ENCODE peak calls at places on chromosomes 7 and 10, in five cellular contexts. K, P, U, X and R are unnamed samples.
A peak's percentile ranks its signal among the peaks of the same experiment; 100 is the strongest.

GRCh38 chr7:158302274-158303070 is 285.2 kb downstream of the PTPRN2 start:
- DNase-seq in X (no peak), P (no peak), U (no peak), K (no peak), R (peak; percentile 13)

GRCh38 chr10:132036153-132036886 is 29.4 kb upstream of the JAKMIP3 start:
- DNase-seq in K (no peak), U (no peak), P (no peak), X (no peak), R (no peak)

GRCh38 chr7:42843209-42843800 is 68.6 kb downstream of the C7orf25 start:
- DNase-seq in X (no peak), P (no peak), U (peak; percentile 27), K (peak; percentile 55), R (peak; percentile 40)

GRCh38 chr10:77248104-77248503 is 389.5 kb downstream of the KCNMA1 start:
- DNase-seq in P (no peak), X (no peak), U (no peak), K (no peak), R (no peak)

GRCh38 chr7:112550468-112551060 is 69.8 kb downstream of the LSMEM1 start:
- DNase-seq in P (no peak), X (peak; percentile 7), U (peak; percentile 34), K (peak; percentile 83), R (no peak)

GRCh38 chr10:96118604-96119450 is 11.3 kb upstream of the ZNF518A start:
- DNase-seq in X (no peak), K (no peak), P (peak; percentile 2), U (no peak), R (no peak)

GRCh38 chr10:6056411-6057135 is 5.6 kb downstream of the IL2RA start:
- DNase-seq in X (no peak), K (no peak), U (no peak), P (no peak), R (peak; percentile 10)

GRCh38 chr7:134480730-134481129 is 21.8 kb upstream of the AKR1B1 start:
- DNase-seq in P (no peak), X (no peak), U (peak; percentile 58), K (peak; percentile 35), R (no peak)

GRCh38 chr7:33986951-33987948 is 81.9 kb downstream of the BMPER start:
- DNase-seq in U (peak; percentile 99), X (no peak), K (peak; percentile 99), P (peak; percentile 14), R (no peak)

GRCh38 chr10:21355591-21356011 is 169.9 kb downstream of the SKIDA1 start:
- DNase-seq in X (no peak), U (no peak), K (peak; percentile 39), P (no peak), R (no peak)

GRCh38 chr7:127582361-127582760 is 3.0 kb downstream of the GCC1 start:
- DNase-seq in X (no peak), P (no peak), K (peak; percentile 30), U (no peak), R (peak; percentile 60)

GRCh38 chr7:47266131-47266706 is 315.7 kb downstream of the TNS3 start:
- DNase-seq in P (no peak), X (peak; percentile 3), K (peak; percentile 75), U (peak; percentile 80), R (peak; percentile 63)

GRCh38 chr7:51243631-51244030 is 73.0 kb downstream of the COBL start:
- DNase-seq in X (no peak), P (no peak), K (no peak), U (no peak), R (no peak)

GRCh38 chr10:117743517-117743916 is 201.0 kb downstream of the EMX2 start:
- DNase-seq in X (no peak), U (no peak), P (no peak), K (no peak), R (no peak)

GRCh38 chr10:110495731-110496552 is 1.8 kb upstream of the DUSP5 start:
- DNase-seq in K (peak; percentile 92), U (peak; percentile 83), X (peak; percentile 34), P (no peak), R (peak; percentile 29)

GRCh38 chr10:45461034-45461433 is 87.0 kb downstream of the ALOX5 start:
- DNase-seq in P (no peak), X (no peak), U (no peak), K (no peak), R (no peak)

GRCh38 chr10:11335167-11335652 is 276.2 kb downstream of the USP6NL start:
- DNase-seq in X (no peak), U (no peak), K (peak; percentile 47), P (no peak), R (no peak)

GRCh38 chr7:55105952-55106351 is 87.1 kb downstream of the EGFR start:
- DNase-seq in K (no peak), U (no peak), P (no peak), X (no peak), R (no peak)

GRCh38 chr7:94451276-94451675 is 56.6 kb downstream of the COL1A2 start:
- DNase-seq in K (no peak), P (no peak), X (no peak), U (no peak), R (no peak)

GRCh38 chr10:89262331-89263020 is 10.9 kb upstream of the LIPA start:
- DNase-seq in P (no peak), K (peak; percentile 93), X (no peak), U (no peak), R (no peak)

GRCh38 chr7:100585511-100586265 is at the start of gene LRCH4:
- DNase-seq in K (no peak), P (no peak), X (no peak), U (peak; percentile 18), R (peak; percentile 73)

GRCh38 chr10:60460058-60460457 is 70.4 kb upstream of the ANK3 start:
- DNase-seq in K (no peak), X (no peak), U (no peak), P (no peak), R (no peak)